ENCODE peak calls at places on chromosomes 6 and 20, in nine cellular contexts. One of them, this sample, is unnamed.

GRCh38 chr6:71810880-71811279 is 75.5 kb upstream of the RIMS1 start:
- DNase-seq in naive thymus-derived CD8-positive, alpha-beta T cell: no peak
- DNase-seq in fibroblast of mammary gland: no peak
- DNase-seq in WERI-Rb-1: no peak
- DNase-seq in activated CD8-positive, alpha-beta T cell treated with anti-CD3 and anti-CD28 coated beads, Interleukin-2, amount 10 ng/mL, durations not matched to agents 7 days and 5 days: no peak
- DNase-seq in left ventricle myocardium superior: no peak
- DNase-seq in GM12865: no peak
- DNase-seq in stimulated activated CD4-positive, alpha-beta T cell treated with anti-CD3 and anti-CD28 coated beads, Interleukin-12 subunit alpha, Interleukin-12 subunit beta, amount 100 ng/mL, for 48 hours: no peak
- DNase-seq in sigmoid colon: no peak
- DNase-seq in this sample: no peak

GRCh38 chr6:33118525-33119123 is 42.8 kb downstream of the HLA-DPB1 start:
- DNase-seq in naive thymus-derived CD8-positive, alpha-beta T cell: no peak
- DNase-seq in fibroblast of mammary gland: peak
- DNase-seq in WERI-Rb-1: peak
- DNase-seq in activated CD8-positive, alpha-beta T cell treated with anti-CD3 and anti-CD28 coated beads, Interleukin-2, amount 10 ng/mL, durations not matched to agents 7 days and 5 days: peak
- DNase-seq in left ventricle myocardium superior: no peak
- DNase-seq in GM12865: peak
- DNase-seq in stimulated activated CD4-positive, alpha-beta T cell treated with anti-CD3 and anti-CD28 coated beads, Interleukin-12 subunit alpha, Interleukin-12 subunit beta, amount 100 ng/mL, for 48 hours: peak
- DNase-seq in sigmoid colon: no peak
- DNase-seq in this sample: peak

GRCh38 chr6:4805553-4806307 is 29.5 kb downstream of the CDYL start:
- DNase-seq in naive thymus-derived CD8-positive, alpha-beta T cell: no peak
- DNase-seq in fibroblast of mammary gland: peak
- DNase-seq in WERI-Rb-1: peak
- DNase-seq in activated CD8-positive, alpha-beta T cell treated with anti-CD3 and anti-CD28 coated beads, Interleukin-2, amount 10 ng/mL, durations not matched to agents 7 days and 5 days: peak
- DNase-seq in left ventricle myocardium superior: peak
- DNase-seq in GM12865: peak
- DNase-seq in stimulated activated CD4-positive, alpha-beta T cell treated with anti-CD3 and anti-CD28 coated beads, Interleukin-12 subunit alpha, Interleukin-12 subunit beta, amount 100 ng/mL, for 48 hours: no peak
- DNase-seq in sigmoid colon: peak
- DNase-seq in this sample: no peak

GRCh38 chr6:148972481-148972880 is 225.7 kb downstream of the UST start:
- DNase-seq in naive thymus-derived CD8-positive, alpha-beta T cell: no peak
- DNase-seq in fibroblast of mammary gland: peak
- DNase-seq in WERI-Rb-1: peak
- DNase-seq in activated CD8-positive, alpha-beta T cell treated with anti-CD3 and anti-CD28 coated beads, Interleukin-2, amount 10 ng/mL, durations not matched to agents 7 days and 5 days: peak
- DNase-seq in left ventricle myocardium superior: peak
- DNase-seq in GM12865: peak
- DNase-seq in stimulated activated CD4-positive, alpha-beta T cell treated with anti-CD3 and anti-CD28 coated beads, Interleukin-12 subunit alpha, Interleukin-12 subunit beta, amount 100 ng/mL, for 48 hours: peak
- DNase-seq in sigmoid colon: no peak
- DNase-seq in this sample: peak

GRCh38 chr6:159819932-159820640 is 20.0 kb downstream of the PNLDC1 start:
- DNase-seq in naive thymus-derived CD8-positive, alpha-beta T cell: peak
- DNase-seq in fibroblast of mammary gland: no peak
- DNase-seq in WERI-Rb-1: peak
- DNase-seq in activated CD8-positive, alpha-beta T cell treated with anti-CD3 and anti-CD28 coated beads, Interleukin-2, amount 10 ng/mL, durations not matched to agents 7 days and 5 days: peak
- DNase-seq in left ventricle myocardium superior: no peak
- DNase-seq in GM12865: no peak
- DNase-seq in stimulated activated CD4-positive, alpha-beta T cell treated with anti-CD3 and anti-CD28 coated beads, Interleukin-12 subunit alpha, Interleukin-12 subunit beta, amount 100 ng/mL, for 48 hours: peak
- DNase-seq in sigmoid colon: no peak
- DNase-seq in this sample: peak

GRCh38 chr6:14903176-14904088 is 342.4 kb upstream of the JARID2 start:
- DNase-seq in naive thymus-derived CD8-positive, alpha-beta T cell: no peak
- DNase-seq in fibroblast of mammary gland: no peak
- DNase-seq in WERI-Rb-1: peak
- DNase-seq in activated CD8-positive, alpha-beta T cell treated with anti-CD3 and anti-CD28 coated beads, Interleukin-2, amount 10 ng/mL, durations not matched to agents 7 days and 5 days: no peak
- DNase-seq in left ventricle myocardium superior: no peak
- DNase-seq in GM12865: no peak
- DNase-seq in stimulated activated CD4-positive, alpha-beta T cell treated with anti-CD3 and anti-CD28 coated beads, Interleukin-12 subunit alpha, Interleukin-12 subunit beta, amount 100 ng/mL, for 48 hours: no peak
- DNase-seq in sigmoid colon: no peak
- DNase-seq in this sample: no peak

GRCh38 chr20:62599216-62600110 is 42.8 kb upstream of the SLCO4A1 start:
- DNase-seq in naive thymus-derived CD8-positive, alpha-beta T cell: no peak
- DNase-seq in fibroblast of mammary gland: no peak
- DNase-seq in WERI-Rb-1: no peak
- DNase-seq in activated CD8-positive, alpha-beta T cell treated with anti-CD3 and anti-CD28 coated beads, Interleukin-2, amount 10 ng/mL, durations not matched to agents 7 days and 5 days: no peak
- DNase-seq in left ventricle myocardium superior: peak
- DNase-seq in GM12865: no peak
- DNase-seq in stimulated activated CD4-positive, alpha-beta T cell treated with anti-CD3 and anti-CD28 coated beads, Interleukin-12 subunit alpha, Interleukin-12 subunit beta, amount 100 ng/mL, for 48 hours: no peak
- DNase-seq in sigmoid colon: no peak
- DNase-seq in this sample: no peak

GRCh38 chr20:39968495-39968894 is 720.5 kb downstream of the MAFB start:
- DNase-seq in naive thymus-derived CD8-positive, alpha-beta T cell: no peak
- DNase-seq in fibroblast of mammary gland: no peak
- DNase-seq in WERI-Rb-1: no peak
- DNase-seq in activated CD8-positive, alpha-beta T cell treated with anti-CD3 and anti-CD28 coated beads, Interleukin-2, amount 10 ng/mL, durations not matched to agents 7 days and 5 days: no peak
- DNase-seq in left ventricle myocardium superior: no peak
- DNase-seq in GM12865: no peak
- DNase-seq in stimulated activated CD4-positive, alpha-beta T cell treated with anti-CD3 and anti-CD28 coated beads, Interleukin-12 subunit alpha, Interleukin-12 subunit beta, amount 100 ng/mL, for 48 hours: no peak
- DNase-seq in sigmoid colon: no peak
- DNase-seq in this sample: no peak

GRCh38 chr20:36335187-36335870 is 29.2 kb downstream of the DLGAP4 start:
- DNase-seq in naive thymus-derived CD8-positive, alpha-beta T cell: no peak
- DNase-seq in fibroblast of mammary gland: no peak
- DNase-seq in WERI-Rb-1: no peak
- DNase-seq in activated CD8-positive, alpha-beta T cell treated with anti-CD3 and anti-CD28 coated beads, Interleukin-2, amount 10 ng/mL, durations not matched to agents 7 days and 5 days: no peak
- DNase-seq in left ventricle myocardium superior: no peak
- DNase-seq in GM12865: no peak
- DNase-seq in stimulated activated CD4-positive, alpha-beta T cell treated with anti-CD3 and anti-CD28 coated beads, Interleukin-12 subunit alpha, Interleukin-12 subunit beta, amount 100 ng/mL, for 48 hours: no peak
- DNase-seq in sigmoid colon: no peak
- DNase-seq in this sample: no peak

GRCh38 chr6:45590225-45590624 is 212.5 kb upstream of the SUPT3H start:
- DNase-seq in naive thymus-derived CD8-positive, alpha-beta T cell: no peak
- DNase-seq in fibroblast of mammary gland: peak
- DNase-seq in WERI-Rb-1: no peak
- DNase-seq in activated CD8-positive, alpha-beta T cell treated with anti-CD3 and anti-CD28 coated beads, Interleukin-2, amount 10 ng/mL, durations not matched to agents 7 days and 5 days: no peak
- DNase-seq in left ventricle myocardium superior: no peak
- DNase-seq in GM12865: no peak
- DNase-seq in stimulated activated CD4-positive, alpha-beta T cell treated with anti-CD3 and anti-CD28 coated beads, Interleukin-12 subunit alpha, Interleukin-12 subunit beta, amount 100 ng/mL, for 48 hours: no peak
- DNase-seq in sigmoid colon: no peak
- DNase-seq in this sample: no peak

GRCh38 chr20:56621730-56622129 is 7.4 kb upstream of the TFAP2C start:
- DNase-seq in naive thymus-derived CD8-positive, alpha-beta T cell: no peak
- DNase-seq in fibroblast of mammary gland: no peak
- DNase-seq in WERI-Rb-1: no peak
- DNase-seq in activated CD8-positive, alpha-beta T cell treated with anti-CD3 and anti-CD28 coated beads, Interleukin-2, amount 10 ng/mL, durations not matched to agents 7 days and 5 days: no peak
- DNase-seq in left ventricle myocardium superior: no peak
- DNase-seq in GM12865: no peak
- DNase-seq in stimulated activated CD4-positive, alpha-beta T cell treated with anti-CD3 and anti-CD28 coated beads, Interleukin-12 subunit alpha, Interleukin-12 subunit beta, amount 100 ng/mL, for 48 hours: no peak
- DNase-seq in sigmoid colon: no peak
- DNase-seq in this sample: no peak

GRCh38 chr6:157240059-157240959 is 83.0 kb downstream of the TMEM242 start:
- DNase-seq in naive thymus-derived CD8-positive, alpha-beta T cell: no peak
- DNase-seq in fibroblast of mammary gland: peak
- DNase-seq in WERI-Rb-1: peak
- DNase-seq in activated CD8-positive, alpha-beta T cell treated with anti-CD3 and anti-CD28 coated beads, Interleukin-2, amount 10 ng/mL, durations not matched to agents 7 days and 5 days: no peak
- DNase-seq in left ventricle myocardium superior: peak
- DNase-seq in GM12865: no peak
- DNase-seq in stimulated activated CD4-positive, alpha-beta T cell treated with anti-CD3 and anti-CD28 coated beads, Interleukin-12 subunit alpha, Interleukin-12 subunit beta, amount 100 ng/mL, for 48 hours: no peak
- DNase-seq in sigmoid colon: peak
- DNase-seq in this sample: peak

GRCh38 chr6:142735182-142735581 is 209.8 kb downstream of the HIVEP2 start:
- DNase-seq in naive thymus-derived CD8-positive, alpha-beta T cell: no peak
- DNase-seq in fibroblast of mammary gland: peak
- DNase-seq in WERI-Rb-1: no peak
- DNase-seq in activated CD8-positive, alpha-beta T cell treated with anti-CD3 and anti-CD28 coated beads, Interleukin-2, amount 10 ng/mL, durations not matched to agents 7 days and 5 days: no peak
- DNase-seq in left ventricle myocardium superior: no peak
- DNase-seq in GM12865: no peak
- DNase-seq in stimulated activated CD4-positive, alpha-beta T cell treated with anti-CD3 and anti-CD28 coated beads, Interleukin-12 subunit alpha, Interleukin-12 subunit beta, amount 100 ng/mL, for 48 hours: no peak
- DNase-seq in sigmoid colon: no peak
- DNase-seq in this sample: peak

GRCh38 chr20:17895641-17896246 is 72.8 kb downstream of the SNX5 start:
- DNase-seq in naive thymus-derived CD8-positive, alpha-beta T cell: no peak
- DNase-seq in fibroblast of mammary gland: peak
- DNase-seq in WERI-Rb-1: no peak
- DNase-seq in activated CD8-positive, alpha-beta T cell treated with anti-CD3 and anti-CD28 coated beads, Interleukin-2, amount 10 ng/mL, durations not matched to agents 7 days and 5 days: peak
- DNase-seq in left ventricle myocardium superior: peak
- DNase-seq in GM12865: peak
- DNase-seq in stimulated activated CD4-positive, alpha-beta T cell treated with anti-CD3 and anti-CD28 coated beads, Interleukin-12 subunit alpha, Interleukin-12 subunit beta, amount 100 ng/mL, for 48 hours: peak
- DNase-seq in sigmoid colon: peak
- DNase-seq in this sample: peak

GRCh38 chr6:106025655-106026054 is 60.5 kb upstream of the PRDM1 start:
- DNase-seq in naive thymus-derived CD8-positive, alpha-beta T cell: no peak
- DNase-seq in fibroblast of mammary gland: peak
- DNase-seq in WERI-Rb-1: no peak
- DNase-seq in activated CD8-positive, alpha-beta T cell treated with anti-CD3 and anti-CD28 coated beads, Interleukin-2, amount 10 ng/mL, durations not matched to agents 7 days and 5 days: no peak
- DNase-seq in left ventricle myocardium superior: no peak
- DNase-seq in GM12865: no peak
- DNase-seq in stimulated activated CD4-positive, alpha-beta T cell treated with anti-CD3 and anti-CD28 coated beads, Interleukin-12 subunit alpha, Interleukin-12 subunit beta, amount 100 ng/mL, for 48 hours: no peak
- DNase-seq in sigmoid colon: no peak
- DNase-seq in this sample: peak

This sample was measured in LHCN-M2.